ENCODE peak calls at places on chromosomes 5 and 9, in six cellular contexts. One of them, this sample, is unnamed.

GRCh38 chr9:29697011-29697410 is 2123.7 kb upstream of the C9orf72 start:
- DNase-seq in GM12878: no peak
- DNase-seq in H1: no peak
- DNase-seq in NT2/D1: no peak
- DNase-seq in HepG2: no peak
- DNase-seq in K562: no peak
- DNase-seq in this sample: no peak

GRCh38 chr5:56693220-56693579 is 122.1 kb upstream of the MAP3K1 start:
- DNase-seq in GM12878: no peak
- DNase-seq in H1: no peak
- DNase-seq in NT2/D1: no peak
- DNase-seq in HepG2: no peak
- DNase-seq in K562: no peak
- DNase-seq in this sample: no peak

GRCh38 chr5:100872409-100873190 is 30.5 kb downstream of the ST8SIA4 start:
- DNase-seq in GM12878: no peak
- DNase-seq in H1: no peak
- DNase-seq in NT2/D1: no peak
- DNase-seq in HepG2: no peak
- DNase-seq in K562: no peak
- DNase-seq in this sample: no peak

GRCh38 chr5:34905564-34905963 is 9.7 kb downstream of the RAD1 start:
- DNase-seq in GM12878: no peak
- DNase-seq in H1: no peak
- DNase-seq in NT2/D1: no peak
- DNase-seq in HepG2: no peak
- DNase-seq in K562: peak; percentile 34
- DNase-seq in this sample: no peak

GRCh38 chr5:41835625-41836024 is 34.6 kb downstream of the OXCT1 start:
- DNase-seq in GM12878: no peak
- DNase-seq in H1: no peak
- DNase-seq in NT2/D1: no peak
- DNase-seq in HepG2: no peak
- DNase-seq in K562: no peak
- DNase-seq in this sample: peak; percentile 13

GRCh38 chr9:2087500-2088313 is 72.6 kb downstream of the SMARCA2 start:
- DNase-seq in GM12878: peak; percentile 45
- DNase-seq in H1: no peak
- DNase-seq in NT2/D1: peak; percentile 22
- DNase-seq in HepG2: peak; percentile 25
- DNase-seq in K562: peak; percentile 50
- DNase-seq in this sample: peak; percentile 42

GRCh38 chr5:38796739-38797108 is 49.1 kb upstream of the OSMR start:
- DNase-seq in GM12878: no peak
- DNase-seq in H1: no peak
- DNase-seq in NT2/D1: no peak
- DNase-seq in HepG2: no peak
- DNase-seq in K562: no peak
- DNase-seq in this sample: no peak

GRCh38 chr5:141615991-141616715 is 2.6 kb downstream of the DIAPH1 start:
- DNase-seq in GM12878: no peak
- DNase-seq in H1: no peak
- DNase-seq in NT2/D1: no peak
- DNase-seq in HepG2: no peak
- DNase-seq in K562: no peak
- DNase-seq in this sample: no peak

DNA sequence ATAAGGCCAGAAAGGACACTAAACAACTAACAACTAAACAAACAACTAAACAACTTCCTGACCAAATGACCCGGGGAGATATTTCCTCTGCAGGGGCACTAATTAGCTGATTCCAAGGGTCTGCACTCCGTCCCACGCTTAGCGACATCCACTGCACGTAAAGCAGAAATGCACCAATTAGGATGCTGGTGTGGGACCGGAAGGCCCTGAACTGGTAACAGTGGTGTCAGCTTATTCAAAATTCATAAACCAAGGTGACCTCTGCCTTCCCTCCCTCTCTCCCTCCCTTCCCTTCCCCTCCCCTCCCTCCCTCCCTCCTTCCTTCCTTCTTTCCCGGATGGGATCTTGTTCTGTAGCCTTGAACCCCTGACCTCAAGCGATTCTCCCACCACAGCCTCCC is 9.6 kb downstream of the RASGEF1C start:
- DNase-seq in GM12878: no peak
- DNase-seq in H1: no peak
- DNase-seq in NT2/D1: no peak
- DNase-seq in HepG2: no peak
- DNase-seq in K562: no peak
- DNase-seq in this sample: no peak
- TF ChIP-seq ZNF274 in GM12878: no peak
- TF ChIP-seq ZNF274 in H1: no peak
- TF ChIP-seq ZNF274 in NT2/D1: no peak
- TF ChIP-seq ZNF274 in HepG2: no peak
- TF ChIP-seq ZNF274 in K562: no peak
- TF ChIP-seq ZNF274 in this sample: no peak

DNA sequence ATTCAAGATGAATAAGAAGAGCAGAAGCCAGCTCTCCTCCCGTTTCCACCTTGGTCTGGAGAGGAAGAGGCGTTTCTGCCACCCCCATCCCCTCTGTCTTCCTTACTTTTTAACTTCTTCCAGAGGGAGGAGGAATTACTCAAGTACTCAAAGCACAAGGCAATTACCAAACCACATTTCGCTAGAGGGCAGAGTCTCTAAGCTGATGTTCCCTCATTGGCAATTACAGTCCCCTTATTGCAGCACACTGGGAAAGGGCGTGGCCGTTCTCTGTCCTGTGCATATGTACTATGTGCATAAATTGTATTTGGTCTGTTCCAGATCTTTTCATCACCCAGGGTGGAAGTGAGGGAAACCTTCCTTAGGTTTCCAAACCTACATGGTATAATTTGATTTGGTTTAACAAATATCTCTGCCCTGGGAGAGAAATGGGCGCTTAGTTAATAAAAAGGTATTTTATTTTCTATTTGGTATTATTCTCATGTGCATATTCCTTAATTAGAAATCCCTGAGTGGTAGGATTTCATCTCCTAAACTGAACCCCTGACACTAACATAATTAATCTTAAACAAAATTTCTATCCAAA is 29.8 kb upstream of the ALDOB start:
- DNase-seq in GM12878: no peak
- DNase-seq in H1: no peak
- DNase-seq in NT2/D1: no peak
- DNase-seq in HepG2: peak; percentile 69
- DNase-seq in K562: no peak
- DNase-seq in this sample: peak; percentile 83
- TF ChIP-seq ZNF274 in GM12878: no peak
- TF ChIP-seq ZNF274 in H1: no peak
- TF ChIP-seq ZNF274 in NT2/D1: no peak
- TF ChIP-seq ZNF274 in HepG2: no peak
- TF ChIP-seq ZNF274 in K562: no peak
- TF ChIP-seq ZNF274 in this sample: no peak

GRCh38 chr5:132475939-132476852 is 14.4 kb downstream of the IRF1 start:
- DNase-seq in GM12878: no peak
- DNase-seq in H1: no peak
- DNase-seq in NT2/D1: no peak
- DNase-seq in HepG2: peak; percentile 83
- DNase-seq in K562: no peak
- DNase-seq in this sample: no peak

GRCh38 chr5:132475531-132475930 is 15.0 kb downstream of the IRF1 start:
- DNase-seq in GM12878: no peak
- DNase-seq in H1: no peak
- DNase-seq in NT2/D1: no peak
- DNase-seq in HepG2: peak; percentile 38
- DNase-seq in K562: no peak
- DNase-seq in this sample: no peak

GRCh38 chr5:132478498-132478855 is 12.1 kb downstream of the IRF1 start:
- DNase-seq in GM12878: no peak
- DNase-seq in H1: no peak
- DNase-seq in NT2/D1: no peak
- DNase-seq in HepG2: no peak
- DNase-seq in K562: no peak
- DNase-seq in this sample: no peak

GRCh38 chr5:132477784-132478497 is 12.6 kb downstream of the IRF1 start:
- DNase-seq in GM12878: no peak
- DNase-seq in H1: no peak
- DNase-seq in NT2/D1: no peak
- DNase-seq in HepG2: no peak
- DNase-seq in K562: no peak
- DNase-seq in this sample: no peak

GRCh38 chr5:132476853-132477729 is 13.5 kb downstream of the IRF1 start:
- DNase-seq in GM12878: no peak
- DNase-seq in H1: no peak
- DNase-seq in NT2/D1: no peak
- DNase-seq in HepG2: no peak
- DNase-seq in K562: no peak
- DNase-seq in this sample: no peak
- TF ChIP-seq ZNF274 in GM12878: no peak
- TF ChIP-seq ZNF274 in H1: no peak
- TF ChIP-seq ZNF274 in NT2/D1: no peak
- TF ChIP-seq ZNF274 in HepG2: no peak
- TF ChIP-seq ZNF274 in K562: no peak
- TF ChIP-seq ZNF274 in this sample: no peak

GRCh38 chr5:80881726-80882125 is 78.4 kb upstream of the RASGRF2 start:
- DNase-seq in GM12878: no peak
- DNase-seq in H1: no peak
- DNase-seq in NT2/D1: no peak
- DNase-seq in HepG2: no peak
- DNase-seq in K562: no peak
- DNase-seq in this sample: no peak
- TF ChIP-seq ZNF274 in GM12878: no peak
- TF ChIP-seq ZNF274 in H1: no peak
- TF ChIP-seq ZNF274 in NT2/D1: no peak
- TF ChIP-seq ZNF274 in HepG2: no peak
- TF ChIP-seq ZNF274 in K562: no peak
- TF ChIP-seq ZNF274 in this sample: no peak

GRCh38 chr9:123972618-123973017 is 39.0 kb upstream of the LHX2 start:
- DNase-seq in GM12878: no peak
- DNase-seq in H1: no peak
- DNase-seq in NT2/D1: no peak
- DNase-seq in HepG2: no peak
- DNase-seq in K562: no peak
- DNase-seq in this sample: no peak
- TF ChIP-seq ZNF274 in GM12878: no peak
- TF ChIP-seq ZNF274 in H1: no peak
- TF ChIP-seq ZNF274 in NT2/D1: no peak
- TF ChIP-seq ZNF274 in HepG2: no peak
- TF ChIP-seq ZNF274 in K562: no peak
- TF ChIP-seq ZNF274 in this sample: no peak

GRCh38 chr5:127440831-127441230 is 76.6 kb upstream of the PRRC1 start:
- DNase-seq in GM12878: no peak
- DNase-seq in H1: no peak
- DNase-seq in NT2/D1: no peak
- DNase-seq in HepG2: no peak
- DNase-seq in K562: no peak
- DNase-seq in this sample: no peak

GRCh38 chr5:127447822-127448221 is 69.6 kb upstream of the PRRC1 start:
- DNase-seq in GM12878: no peak
- DNase-seq in H1: no peak
- DNase-seq in NT2/D1: no peak
- DNase-seq in HepG2: no peak
- DNase-seq in K562: no peak
- DNase-seq in this sample: no peak

GRCh38 chr5:127439544-127440096 is 77.8 kb upstream of the PRRC1 start:
- DNase-seq in GM12878: no peak
- DNase-seq in H1: no peak
- DNase-seq in NT2/D1: no peak
- DNase-seq in HepG2: no peak
- DNase-seq in K562: no peak
- DNase-seq in this sample: no peak

GRCh38 chr5:127446626-127447025 is 70.8 kb upstream of the PRRC1 start:
- DNase-seq in GM12878: no peak
- DNase-seq in H1: no peak
- DNase-seq in NT2/D1: no peak
- DNase-seq in HepG2: no peak
- DNase-seq in K562: no peak
- DNase-seq in this sample: no peak

GRCh38 chr5:127442085-127442484 is 75.4 kb upstream of the PRRC1 start:
- DNase-seq in GM12878: no peak
- DNase-seq in H1: no peak
- DNase-seq in NT2/D1: no peak
- DNase-seq in HepG2: no peak
- DNase-seq in K562: no peak
- DNase-seq in this sample: no peak
- TF ChIP-seq ZNF274 in GM12878: no peak
- TF ChIP-seq ZNF274 in H1: no peak
- TF ChIP-seq ZNF274 in NT2/D1: no peak
- TF ChIP-seq ZNF274 in HepG2: no peak
- TF ChIP-seq ZNF274 in K562: no peak
- TF ChIP-seq ZNF274 in this sample: no peak

DNA sequence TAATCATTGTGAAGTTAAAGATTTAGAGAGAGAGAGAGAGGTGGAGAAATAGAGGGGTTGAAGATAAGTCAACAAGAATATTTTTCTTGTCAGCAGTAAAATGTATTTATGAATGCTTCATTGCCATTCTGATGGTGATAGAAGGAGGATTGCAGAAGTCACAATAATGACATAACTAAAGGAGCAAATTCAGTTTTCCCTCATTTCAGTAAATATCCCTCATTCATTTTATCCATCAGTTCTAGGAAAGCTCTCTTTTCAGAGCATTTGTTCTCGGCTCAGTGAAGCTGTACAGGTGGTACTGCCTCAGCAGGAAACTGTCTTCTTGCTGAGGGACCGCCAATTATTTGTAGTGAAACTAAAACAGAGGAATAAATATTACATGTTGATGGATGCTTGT is 681.4 kb downstream of the CETN3 start:
- DNase-seq in GM12878: no peak
- DNase-seq in H1: no peak
- DNase-seq in NT2/D1: no peak
- DNase-seq in HepG2: no peak
- DNase-seq in K562: no peak
- DNase-seq in this sample: no peak
- TF ChIP-seq ZNF274 in GM12878: no peak
- TF ChIP-seq ZNF274 in H1: no peak
- TF ChIP-seq ZNF274 in NT2/D1: no peak
- TF ChIP-seq ZNF274 in HepG2: no peak
- TF ChIP-seq ZNF274 in K562: no peak
- TF ChIP-seq ZNF274 in this sample: no peak

This sample was measured in HCT116.